ENCODE peak calls at places on chromosomes 16 and 17, in five cellular contexts. J is SK-N-SH, G is GM12878, A is HepG2, X is K562. T is an unnamed sample.
A peak's percentile ranks its signal among the peaks of the same experiment; 100 is the strongest.

GRCh38 chr16:84181144-84181915 is 5.5 kb downstream of the TAF1C start:
- DNase-seq in J (no peak), G (no peak), A (no peak), X (no peak), T (no peak)

GRCh38 chr16:1532081-1532760 is 1.2 kb upstream of the TMEM204 start:
- DNase-seq in J (no peak), G (no peak), A (no peak), X (no peak), T (no peak)

GRCh38 chr17:47701603-47702002 is 7.6 kb downstream of the TBKBP1 start:
- DNase-seq in J (peak; percentile 70), G (no peak), A (no peak), X (peak; percentile 53), T (no peak)

GRCh38 chr16:72908362-72908838 is 139.5 kb downstream of the ZFHX3 start:
- DNase-seq in J (no peak), G (no peak), A (no peak), X (no peak), T (no peak)

GRCh38 chr17:81740395-81740961 is 28.4 kb downstream of the SLC25A10 start:
- DNase-seq in J (no peak), G (no peak), A (no peak), X (no peak), T (no peak)

GRCh38 chr17:73787036-73787720 is 142.9 kb upstream of the SDK2 start:
- DNase-seq in J (no peak), G (no peak), A (no peak), X (no peak), T (no peak)

GRCh38 chr16:19810817-19811731 is 73.6 kb downstream of the GPRC5B start:
- DNase-seq in J (no peak), G (no peak), A (peak; percentile 68), X (no peak), T (no peak)

GRCh38 chr17:68789203-68789962 is 165.8 kb downstream of the ABCA8 start:
- DNase-seq in J (no peak), G (no peak), A (peak; percentile 72), X (no peak), T (no peak)

GRCh38 chr17:68141050-68141449 is 105.5 kb downstream of the KPNA2 start:
- DNase-seq in J (no peak), G (no peak), A (no peak), X (no peak), T (no peak)

GRCh38 chr17:27578718-27579085 is 52.3 kb upstream of the LGALS9 start:
- DNase-seq in J (no peak), G (peak; percentile 57), A (peak; percentile 45), X (peak; percentile 51), T (no peak)

GRCh38 chr17:180380-181212 is 854 bp downstream of the DOC2B start:
- DNase-seq in J (peak; percentile 76), G (no peak), A (no peak), X (no peak), T (peak; percentile 43)

GRCh38 chr16:13036600-13036999 is 135.2 kb downstream of the SHISA9 start:
- DNase-seq in J (no peak), G (no peak), A (peak; percentile 43), X (peak; percentile 37), T (no peak)

GRCh38 chr17:75270218-75270965 is 639 bp downstream of the MIF4GD start:
- DNase-seq in J (peak; percentile 92), G (no peak), A (peak; percentile 88), X (peak; percentile 78), T (peak; percentile 66)

GRCh38 chr17:47204722-47205418 is 4.3 kb upstream of the MYL4 start:
- DNase-seq in J (no peak), G (peak; percentile 77), A (no peak), X (no peak), T (no peak)

GRCh38 chr16:17470871-17471744 is at the start of gene XYLT1:
- DNase-seq in J (peak; percentile 89), G (no peak), A (no peak), X (peak; percentile 45), T (no peak)

GRCh38 chr16:55856950-55857349 is 18.2 kb downstream of the CES5A start:
- DNase-seq in J (no peak), G (no peak), A (no peak), X (no peak), T (no peak)

GRCh38 chr16:58026705-58027340 is 1.3 kb downstream of the MMP15 start:
- DNase-seq in J (peak; percentile 72), G (no peak), A (no peak), X (peak; percentile 54), T (no peak)

GRCh38 chr17:15886221-15886620 is 58.7 kb upstream of the ADORA2B start:
- DNase-seq in J (no peak), G (no peak), A (no peak), X (no peak), T (no peak)

GRCh38 chr17:48721009-48721402 is 1.3 kb downstream of the PRAC1 start:
- DNase-seq in J (no peak), G (no peak), A (no peak), X (no peak), T (no peak)

GRCh38 chr16:50603206-50604064 is 55.2 kb downstream of the NKD1 start:
- DNase-seq in J (no peak), G (no peak), A (no peak), X (no peak), T (no peak)

GRCh38 chr17:77153487-77153886 is 12.7 kb downstream of the SEC14L1 start:
- DNase-seq in J (no peak), G (no peak), A (no peak), X (no peak), T (no peak)

GRCh38 chr17:1294157-1294717 is 14.8 kb downstream of the TRARG1 start:
- DNase-seq in J (no peak), G (no peak), A (no peak), X (no peak), T (no peak)

GRCh38 chr17:50272711-50273653 is 1.3 kb upstream of the TMEM92 start:
- DNase-seq in J (peak; percentile 97), G (no peak), A (no peak), X (peak; percentile 81), T (peak; percentile 85)

GRCh38 chr17:40617678-40618240 is 29.9 kb downstream of the SMARCE1 start:
- DNase-seq in J (peak; percentile 26), G (no peak), A (peak; percentile 27), X (no peak), T (no peak)

GRCh38 chr17:67496286-67496685 is 119.2 kb downstream of the PITPNC1 start:
- DNase-seq in J (no peak), G (no peak), A (peak; percentile 28), X (no peak), T (no peak)

DNA sequence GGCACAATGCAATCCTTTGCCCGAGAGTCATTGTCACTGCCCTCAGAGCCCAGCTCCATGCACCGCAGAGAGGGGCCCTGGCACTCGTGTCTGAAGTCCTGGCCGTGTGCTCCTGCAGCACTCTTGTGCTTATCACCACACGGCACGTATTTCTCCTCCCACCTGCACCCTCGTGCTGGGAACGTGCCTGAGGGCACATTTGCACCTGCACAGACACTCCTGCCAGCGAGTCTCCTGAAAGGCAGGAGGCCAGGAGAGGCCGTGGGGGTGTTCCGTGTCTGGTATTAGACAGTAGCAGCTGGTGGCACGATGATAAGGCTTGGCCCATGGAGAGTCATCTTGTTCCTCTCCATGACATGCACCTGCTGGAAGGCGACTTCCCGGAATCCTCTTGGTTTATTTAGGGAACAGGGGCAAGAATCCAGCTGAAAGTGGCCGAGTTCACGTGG is 3.4 kb upstream of the ACSF3 start:
- DNase-seq in J (no peak), G (no peak), A (no peak), X (peak; percentile 58), T (no peak)
- TF ChIP-seq FOXM1 in J (no peak), G (no peak), A (no peak), X (no peak), T (no peak)

DNA sequence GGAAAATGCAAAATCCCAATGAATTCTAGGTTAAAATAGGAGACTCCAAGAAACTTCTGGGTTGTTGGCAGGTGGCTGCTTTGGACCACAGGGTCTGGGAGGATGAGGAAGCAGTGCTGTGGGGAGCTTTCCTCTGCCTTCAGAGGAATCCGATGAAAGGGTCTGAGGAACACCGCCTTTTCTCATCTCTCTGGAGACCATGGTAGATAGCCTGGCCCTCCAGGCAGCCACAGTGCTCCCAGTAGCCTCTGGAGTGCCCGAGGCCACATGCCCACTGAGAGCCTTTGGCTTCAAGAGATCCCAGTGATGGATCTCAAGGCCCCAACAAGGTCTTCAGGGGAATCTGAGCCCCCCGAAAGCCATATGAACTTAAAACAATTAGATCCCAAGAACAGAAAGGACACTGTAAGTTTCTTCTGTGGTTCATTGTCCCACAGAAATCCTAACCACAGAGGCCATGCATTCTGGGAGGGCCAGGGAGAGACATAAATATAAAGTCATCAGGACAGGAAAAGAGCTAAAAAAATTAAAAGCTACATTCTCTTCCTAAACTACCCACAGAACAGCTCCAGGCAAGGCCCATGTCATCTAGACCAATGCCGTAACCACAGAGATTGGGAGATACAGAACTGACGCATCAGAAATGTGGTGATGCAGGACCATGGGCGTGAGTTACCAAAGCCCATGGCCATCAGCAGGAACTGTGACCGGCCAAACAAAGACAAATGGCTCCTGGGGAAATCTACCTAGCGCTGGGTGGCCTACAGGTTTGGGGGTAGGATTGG is 24.3 kb downstream of the TK2 start:
- DNase-seq in J (no peak), G (no peak), A (no peak), X (no peak), T (no peak)
- TF ChIP-seq FOXM1 in J (no peak), G (no peak), A (no peak), X (no peak), T (no peak)

GRCh38 chr16:10828851-10829331 is 10.3 kb upstream of the TVP23A start:
- DNase-seq in J (peak; percentile 82), G (no peak), A (no peak), X (no peak), T (no peak)
- TF ChIP-seq FOXM1 in J (no peak), G (no peak), A (no peak), X (no peak), T (no peak)

GRCh38 chr17:61431594-61432311 is 20.5 kb upstream of the TBX4 start:
- DNase-seq in J (no peak), G (no peak), A (peak; percentile 79), X (no peak), T (no peak)
- TF ChIP-seq FOXM1 in J (no peak), G (no peak), A (no peak), X (no peak), T (no peak)

T was measured in HEK293T.